ENCODE peak calls at places on chromosomes 12 and 14, in nine cellular contexts. One of them, this sample, is unnamed.

GRCh38 chr14:20723458-20723857 is 22.2 kb upstream of the EDDM3A start:
- DNase-seq in mucosa of descending colon: no peak
- DNase-seq in pancreas: no peak
- DNase-seq in T-cell: no peak
- DNase-seq in T-helper 1 cell: no peak
- DNase-seq in AG08396: no peak
- DNase-seq in GM13976: peak
- DNase-seq in endothelial cell: no peak
- DNase-seq in activated CD4-positive, alpha-beta T cell treated with anti-CD3 and anti-CD28 coated beads, Interleukin-2, amount 10 ng/mL, durations not matched to agents 7 days and 5 days: no peak
- DNase-seq in this sample: no peak

GRCh38 chr12:21774358-21775129 is at the start of gene KCNJ8:
- DNase-seq in mucosa of descending colon: peak
- DNase-seq in pancreas: peak
- DNase-seq in T-cell: no peak
- DNase-seq in T-helper 1 cell: no peak
- DNase-seq in AG08396: peak
- DNase-seq in GM13976: peak
- DNase-seq in endothelial cell: peak
- DNase-seq in activated CD4-positive, alpha-beta T cell treated with anti-CD3 and anti-CD28 coated beads, Interleukin-2, amount 10 ng/mL, durations not matched to agents 7 days and 5 days: no peak
- DNase-seq in this sample: peak

GRCh38 chr12:92987362-92987761 is 58.3 kb upstream of the EEA1 start:
- DNase-seq in mucosa of descending colon: peak
- DNase-seq in pancreas: peak
- DNase-seq in T-cell: no peak
- DNase-seq in T-helper 1 cell: no peak
- DNase-seq in AG08396: peak
- DNase-seq in GM13976: peak
- DNase-seq in endothelial cell: peak
- DNase-seq in activated CD4-positive, alpha-beta T cell treated with anti-CD3 and anti-CD28 coated beads, Interleukin-2, amount 10 ng/mL, durations not matched to agents 7 days and 5 days: peak
- DNase-seq in this sample: no peak

GRCh38 chr12:51976376-51977160 is 25.1 kb downstream of the ACVR1B start:
- DNase-seq in mucosa of descending colon: no peak
- DNase-seq in pancreas: peak
- DNase-seq in T-cell: no peak
- DNase-seq in T-helper 1 cell: no peak
- DNase-seq in AG08396: no peak
- DNase-seq in GM13976: no peak
- DNase-seq in endothelial cell: no peak
- DNase-seq in activated CD4-positive, alpha-beta T cell treated with anti-CD3 and anti-CD28 coated beads, Interleukin-2, amount 10 ng/mL, durations not matched to agents 7 days and 5 days: no peak
- DNase-seq in this sample: no peak

GRCh38 chr12:65902504-65902903 is 78.2 kb downstream of the HMGA2 start:
- DNase-seq in mucosa of descending colon: no peak
- DNase-seq in pancreas: no peak
- DNase-seq in T-cell: no peak
- DNase-seq in T-helper 1 cell: no peak
- DNase-seq in AG08396: no peak
- DNase-seq in GM13976: peak
- DNase-seq in endothelial cell: no peak
- DNase-seq in activated CD4-positive, alpha-beta T cell treated with anti-CD3 and anti-CD28 coated beads, Interleukin-2, amount 10 ng/mL, durations not matched to agents 7 days and 5 days: no peak
- DNase-seq in this sample: no peak

GRCh38 chr12:124509676-124510300 is 57.6 kb downstream of the NCOR2 start:
- DNase-seq in mucosa of descending colon: no peak
- DNase-seq in pancreas: peak
- DNase-seq in T-cell: no peak
- DNase-seq in T-helper 1 cell: no peak
- DNase-seq in AG08396: no peak
- DNase-seq in GM13976: no peak
- DNase-seq in endothelial cell: no peak
- DNase-seq in activated CD4-positive, alpha-beta T cell treated with anti-CD3 and anti-CD28 coated beads, Interleukin-2, amount 10 ng/mL, durations not matched to agents 7 days and 5 days: no peak
- DNase-seq in this sample: peak

GRCh38 chr14:61221906-61222305 is 59.2 kb downstream of the TMEM30B start:
- DNase-seq in mucosa of descending colon: no peak
- DNase-seq in pancreas: no peak
- DNase-seq in T-cell: no peak
- DNase-seq in T-helper 1 cell: no peak
- DNase-seq in AG08396: no peak
- DNase-seq in GM13976: no peak
- DNase-seq in endothelial cell: no peak
- DNase-seq in activated CD4-positive, alpha-beta T cell treated with anti-CD3 and anti-CD28 coated beads, Interleukin-2, amount 10 ng/mL, durations not matched to agents 7 days and 5 days: no peak
- DNase-seq in this sample: no peak

GRCh38 chr14:45252356-45253069 is 489 bp downstream of the MIS18BP1 start:
- DNase-seq in mucosa of descending colon: peak
- DNase-seq in pancreas: no peak
- DNase-seq in T-cell: no peak
- DNase-seq in T-helper 1 cell: no peak
- DNase-seq in AG08396: no peak
- DNase-seq in GM13976: no peak
- DNase-seq in endothelial cell: no peak
- DNase-seq in activated CD4-positive, alpha-beta T cell treated with anti-CD3 and anti-CD28 coated beads, Interleukin-2, amount 10 ng/mL, durations not matched to agents 7 days and 5 days: peak
- DNase-seq in this sample: no peak

GRCh38 chr12:68483592-68484373 is 126.9 kb upstream of the RAP1B start:
- DNase-seq in mucosa of descending colon: no peak
- DNase-seq in pancreas: no peak
- DNase-seq in T-cell: no peak
- DNase-seq in T-helper 1 cell: no peak
- DNase-seq in AG08396: no peak
- DNase-seq in GM13976: no peak
- DNase-seq in endothelial cell: no peak
- DNase-seq in activated CD4-positive, alpha-beta T cell treated with anti-CD3 and anti-CD28 coated beads, Interleukin-2, amount 10 ng/mL, durations not matched to agents 7 days and 5 days: no peak
- DNase-seq in this sample: no peak

GRCh38 chr12:109294286-109294796 is 14.7 kb downstream of the FOXN4 start:
- DNase-seq in mucosa of descending colon: no peak
- DNase-seq in pancreas: no peak
- DNase-seq in T-cell: no peak
- DNase-seq in T-helper 1 cell: no peak
- DNase-seq in AG08396: no peak
- DNase-seq in GM13976: no peak
- DNase-seq in endothelial cell: no peak
- DNase-seq in activated CD4-positive, alpha-beta T cell treated with anti-CD3 and anti-CD28 coated beads, Interleukin-2, amount 10 ng/mL, durations not matched to agents 7 days and 5 days: no peak
- DNase-seq in this sample: no peak

GRCh38 chr14:51490205-51490604 is 161.5 kb upstream of the FRMD6 start:
- DNase-seq in mucosa of descending colon: no peak
- DNase-seq in pancreas: no peak
- DNase-seq in T-cell: no peak
- DNase-seq in T-helper 1 cell: no peak
- DNase-seq in AG08396: peak
- DNase-seq in GM13976: no peak
- DNase-seq in endothelial cell: no peak
- DNase-seq in activated CD4-positive, alpha-beta T cell treated with anti-CD3 and anti-CD28 coated beads, Interleukin-2, amount 10 ng/mL, durations not matched to agents 7 days and 5 days: no peak
- DNase-seq in this sample: no peak

GRCh38 chr12:8681129-8681902 is 16.5 kb upstream of the RIMKLB start:
- DNase-seq in mucosa of descending colon: peak
- DNase-seq in pancreas: no peak
- DNase-seq in T-cell: no peak
- DNase-seq in T-helper 1 cell: no peak
- DNase-seq in AG08396: no peak
- DNase-seq in GM13976: no peak
- DNase-seq in endothelial cell: no peak
- DNase-seq in activated CD4-positive, alpha-beta T cell treated with anti-CD3 and anti-CD28 coated beads, Interleukin-2, amount 10 ng/mL, durations not matched to agents 7 days and 5 days: no peak
- DNase-seq in this sample: no peak

GRCh38 chr12:49894754-49895153 is 8.9 kb downstream of the FAIM2 start:
- DNase-seq in mucosa of descending colon: no peak
- DNase-seq in pancreas: no peak
- DNase-seq in T-cell: no peak
- DNase-seq in T-helper 1 cell: no peak
- DNase-seq in AG08396: no peak
- DNase-seq in GM13976: no peak
- DNase-seq in endothelial cell: no peak
- DNase-seq in activated CD4-positive, alpha-beta T cell treated with anti-CD3 and anti-CD28 coated beads, Interleukin-2, amount 10 ng/mL, durations not matched to agents 7 days and 5 days: no peak
- DNase-seq in this sample: no peak

GRCh38 chr14:23141706-23142467 is 22.8 kb upstream of the CEBPE start:
- DNase-seq in mucosa of descending colon: no peak
- DNase-seq in pancreas: peak
- DNase-seq in T-cell: no peak
- DNase-seq in T-helper 1 cell: no peak
- DNase-seq in AG08396: peak
- DNase-seq in GM13976: no peak
- DNase-seq in endothelial cell: no peak
- DNase-seq in activated CD4-positive, alpha-beta T cell treated with anti-CD3 and anti-CD28 coated beads, Interleukin-2, amount 10 ng/mL, durations not matched to agents 7 days and 5 days: no peak
- DNase-seq in this sample: no peak

GRCh38 chr12:131460516-131460915 is 250.4 kb upstream of the SFSWAP start:
- DNase-seq in mucosa of descending colon: no peak
- DNase-seq in pancreas: no peak
- DNase-seq in T-cell: no peak
- DNase-seq in T-helper 1 cell: no peak
- DNase-seq in AG08396: no peak
- DNase-seq in GM13976: no peak
- DNase-seq in endothelial cell: no peak
- DNase-seq in activated CD4-positive, alpha-beta T cell treated with anti-CD3 and anti-CD28 coated beads, Interleukin-2, amount 10 ng/mL, durations not matched to agents 7 days and 5 days: no peak
- DNase-seq in this sample: no peak

GRCh38 chr14:102510616-102511520 is 1.3 kb upstream of the ANKRD9 start:
- DNase-seq in mucosa of descending colon: peak
- DNase-seq in pancreas: peak
- DNase-seq in T-cell: no peak
- DNase-seq in T-helper 1 cell: no peak
- DNase-seq in AG08396: no peak
- DNase-seq in GM13976: peak
- DNase-seq in endothelial cell: peak
- DNase-seq in activated CD4-positive, alpha-beta T cell treated with anti-CD3 and anti-CD28 coated beads, Interleukin-2, amount 10 ng/mL, durations not matched to agents 7 days and 5 days: peak
- DNase-seq in this sample: no peak

GRCh38 chr12:8628731-8629130 is 16.1 kb upstream of the AICDA start:
- DNase-seq in mucosa of descending colon: no peak
- DNase-seq in pancreas: no peak
- DNase-seq in T-cell: no peak
- DNase-seq in T-helper 1 cell: no peak
- DNase-seq in AG08396: no peak
- DNase-seq in GM13976: no peak
- DNase-seq in endothelial cell: no peak
- DNase-seq in activated CD4-positive, alpha-beta T cell treated with anti-CD3 and anti-CD28 coated beads, Interleukin-2, amount 10 ng/mL, durations not matched to agents 7 days and 5 days: no peak
- DNase-seq in this sample: no peak

GRCh38 chr12:79818856-79819255 is 116.0 kb downstream of the PPP1R12A start:
- DNase-seq in mucosa of descending colon: no peak
- DNase-seq in pancreas: no peak
- DNase-seq in T-cell: no peak
- DNase-seq in T-helper 1 cell: no peak
- DNase-seq in AG08396: no peak
- DNase-seq in GM13976: no peak
- DNase-seq in endothelial cell: no peak
- DNase-seq in activated CD4-positive, alpha-beta T cell treated with anti-CD3 and anti-CD28 coated beads, Interleukin-2, amount 10 ng/mL, durations not matched to agents 7 days and 5 days: no peak
- DNase-seq in this sample: no peak

GRCh38 chr14:96631621-96632362 is 129.6 kb downstream of the PAPOLA start:
- DNase-seq in mucosa of descending colon: no peak
- DNase-seq in pancreas: no peak
- DNase-seq in T-cell: no peak
- DNase-seq in T-helper 1 cell: no peak
- DNase-seq in AG08396: peak
- DNase-seq in GM13976: peak
- DNase-seq in endothelial cell: no peak
- DNase-seq in activated CD4-positive, alpha-beta T cell treated with anti-CD3 and anti-CD28 coated beads, Interleukin-2, amount 10 ng/mL, durations not matched to agents 7 days and 5 days: no peak
- DNase-seq in this sample: no peak

GRCh38 chr14:36508418-36509051 is 11.5 kb downstream of the NKX2-1 start:
- DNase-seq in mucosa of descending colon: no peak
- DNase-seq in pancreas: no peak
- DNase-seq in T-cell: no peak
- DNase-seq in T-helper 1 cell: no peak
- DNase-seq in AG08396: peak
- DNase-seq in GM13976: peak
- DNase-seq in endothelial cell: no peak
- DNase-seq in activated CD4-positive, alpha-beta T cell treated with anti-CD3 and anti-CD28 coated beads, Interleukin-2, amount 10 ng/mL, durations not matched to agents 7 days and 5 days: no peak
- DNase-seq in this sample: no peak

GRCh38 chr12:100128509-100128908 is 14.2 kb downstream of the BLTP3B start:
- DNase-seq in mucosa of descending colon: no peak
- DNase-seq in pancreas: no peak
- DNase-seq in T-cell: no peak
- DNase-seq in T-helper 1 cell: no peak
- DNase-seq in AG08396: peak
- DNase-seq in GM13976: no peak
- DNase-seq in endothelial cell: peak
- DNase-seq in activated CD4-positive, alpha-beta T cell treated with anti-CD3 and anti-CD28 coated beads, Interleukin-2, amount 10 ng/mL, durations not matched to agents 7 days and 5 days: no peak
- DNase-seq in this sample: peak

GRCh38 chr14:66508846-66509621 is 1.1 kb downstream of the GPHN start:
- DNase-seq in mucosa of descending colon: peak
- DNase-seq in pancreas: peak
- DNase-seq in T-cell: peak
- DNase-seq in T-helper 1 cell: peak
- DNase-seq in AG08396: peak
- DNase-seq in GM13976: peak
- DNase-seq in endothelial cell: peak
- DNase-seq in activated CD4-positive, alpha-beta T cell treated with anti-CD3 and anti-CD28 coated beads, Interleukin-2, amount 10 ng/mL, durations not matched to agents 7 days and 5 days: peak
- DNase-seq in this sample: peak

GRCh38 chr14:95297832-95298231 is 21.9 kb downstream of the CLMN start:
- DNase-seq in mucosa of descending colon: no peak
- DNase-seq in pancreas: no peak
- DNase-seq in T-cell: no peak
- DNase-seq in T-helper 1 cell: no peak
- DNase-seq in AG08396: no peak
- DNase-seq in GM13976: no peak
- DNase-seq in endothelial cell: no peak
- DNase-seq in activated CD4-positive, alpha-beta T cell treated with anti-CD3 and anti-CD28 coated beads, Interleukin-2, amount 10 ng/mL, durations not matched to agents 7 days and 5 days: no peak
- DNase-seq in this sample: no peak

GRCh38 chr14:78974691-78975090 is 804.5 kb downstream of the NRXN3 start:
- DNase-seq in mucosa of descending colon: no peak
- DNase-seq in pancreas: no peak
- DNase-seq in T-cell: no peak
- DNase-seq in T-helper 1 cell: no peak
- DNase-seq in AG08396: no peak
- DNase-seq in GM13976: no peak
- DNase-seq in endothelial cell: no peak
- DNase-seq in activated CD4-positive, alpha-beta T cell treated with anti-CD3 and anti-CD28 coated beads, Interleukin-2, amount 10 ng/mL, durations not matched to agents 7 days and 5 days: no peak
- DNase-seq in this sample: no peak

GRCh38 chr12:111438501-111438900 is 32.8 kb downstream of the SH2B3 start:
- DNase-seq in mucosa of descending colon: no peak
- DNase-seq in pancreas: no peak
- DNase-seq in T-cell: peak
- DNase-seq in T-helper 1 cell: peak
- DNase-seq in AG08396: no peak
- DNase-seq in GM13976: no peak
- DNase-seq in endothelial cell: peak
- DNase-seq in activated CD4-positive, alpha-beta T cell treated with anti-CD3 and anti-CD28 coated beads, Interleukin-2, amount 10 ng/mL, durations not matched to agents 7 days and 5 days: no peak
- DNase-seq in this sample: no peak

GRCh38 chr12:26870491-26871419 is 37.8 kb upstream of the ITPR2 start:
- DNase-seq in mucosa of descending colon: peak
- DNase-seq in pancreas: peak
- DNase-seq in T-cell: no peak
- DNase-seq in T-helper 1 cell: no peak
- DNase-seq in AG08396: peak
- DNase-seq in GM13976: no peak
- DNase-seq in endothelial cell: no peak
- DNase-seq in activated CD4-positive, alpha-beta T cell treated with anti-CD3 and anti-CD28 coated beads, Interleukin-2, amount 10 ng/mL, durations not matched to agents 7 days and 5 days: no peak
- DNase-seq in this sample: no peak

GRCh38 chr14:32826404-32827082 is 112.1 kb upstream of the NPAS3 start:
- DNase-seq in mucosa of descending colon: no peak
- DNase-seq in pancreas: no peak
- DNase-seq in T-cell: no peak
- DNase-seq in T-helper 1 cell: no peak
- DNase-seq in AG08396: no peak
- DNase-seq in GM13976: no peak
- DNase-seq in endothelial cell: no peak
- DNase-seq in activated CD4-positive, alpha-beta T cell treated with anti-CD3 and anti-CD28 coated beads, Interleukin-2, amount 10 ng/mL, durations not matched to agents 7 days and 5 days: no peak
- DNase-seq in this sample: peak

GRCh38 chr12:105967038-105967776 is 171.5 kb downstream of the NUAK1 start:
- DNase-seq in mucosa of descending colon: no peak
- DNase-seq in pancreas: no peak
- DNase-seq in T-cell: no peak
- DNase-seq in T-helper 1 cell: no peak
- DNase-seq in AG08396: no peak
- DNase-seq in GM13976: no peak
- DNase-seq in endothelial cell: no peak
- DNase-seq in activated CD4-positive, alpha-beta T cell treated with anti-CD3 and anti-CD28 coated beads, Interleukin-2, amount 10 ng/mL, durations not matched to agents 7 days and 5 days: no peak
- DNase-seq in this sample: no peak

GRCh38 chr14:101812071-101812470 is 50.6 kb downstream of the PPP2R5C start:
- DNase-seq in mucosa of descending colon: peak
- DNase-seq in pancreas: no peak
- DNase-seq in T-cell: no peak
- DNase-seq in T-helper 1 cell: no peak
- DNase-seq in AG08396: no peak
- DNase-seq in GM13976: no peak
- DNase-seq in endothelial cell: no peak
- DNase-seq in activated CD4-positive, alpha-beta T cell treated with anti-CD3 and anti-CD28 coated beads, Interleukin-2, amount 10 ng/mL, durations not matched to agents 7 days and 5 days: peak
- DNase-seq in this sample: no peak

GRCh38 chr12:96257550-96258392 is 63.6 kb downstream of the ELK3 start:
- DNase-seq in mucosa of descending colon: no peak
- DNase-seq in pancreas: no peak
- DNase-seq in T-cell: no peak
- DNase-seq in T-helper 1 cell: no peak
- DNase-seq in AG08396: no peak
- DNase-seq in GM13976: no peak
- DNase-seq in endothelial cell: no peak
- DNase-seq in activated CD4-positive, alpha-beta T cell treated with anti-CD3 and anti-CD28 coated beads, Interleukin-2, amount 10 ng/mL, durations not matched to agents 7 days and 5 days: no peak
- DNase-seq in this sample: no peak